ENCODE peak calls at places on chromosomes 12 and 14, in four cellular contexts. P is A549, H is K562, T is WTC11. K is an unnamed sample.

GRCh38 chr12:13165578-13166120 is 30.9 kb upstream of the EMP1 start:
- DNase-seq in T (no peak), P (peak), H (no peak), K (no peak)

GRCh38 chr12:5172886-5173285 is 129.2 kb downstream of the KCNA5 start:
- DNase-seq in T (no peak), H (no peak), P (no peak), K (no peak)

GRCh38 chr12:48980389-48980952 is 2.3 kb downstream of the WNT1 start:
- DNase-seq in P (peak), T (peak), H (no peak), K (no peak)

GRCh38 chr12:131929530-131930456 is 717 bp downstream of the PUS1 start:
- DNase-seq in H (peak), P (peak), T (peak), K (no peak)

GRCh38 chr14:56422703-56423213 is 156.8 kb upstream of the TMEM260 start:
- DNase-seq in T (peak), H (peak), P (peak), K (peak)

GRCh38 chr12:62250671-62251608 is 9.3 kb upstream of the USP15 start:
- DNase-seq in H (peak), T (no peak), P (no peak), K (no peak)

GRCh38 chr12:109928058-109928656 is 28.1 kb downstream of the TCHP start:
- DNase-seq in T (no peak), P (no peak), H (no peak), K (no peak)

GRCh38 chr14:90388437-90388836 is 8.4 kb upstream of the CALM1 start:
- DNase-seq in H (peak), T (peak), P (peak), K (no peak)

GRCh38 chr14:72618424-72618823 is 275.5 kb downstream of the DPF3 start:
- DNase-seq in H (no peak), P (no peak), T (no peak), K (no peak)

GRCh38 chr12:53674977-53675700 is 744 bp downstream of the ATP5MC2 start:
- DNase-seq in H (no peak), T (no peak), P (no peak), K (no peak)

GRCh38 chr12:53101266-53101665 is 2.0 kb upstream of the SOAT2 start:
- DNase-seq in T (no peak), P (no peak), H (no peak), K (no peak)

GRCh38 chr14:74655597-74656389 is 43.8 kb upstream of the LTBP2 start:
- DNase-seq in H (no peak), P (peak), T (no peak), K (no peak)

DNA sequence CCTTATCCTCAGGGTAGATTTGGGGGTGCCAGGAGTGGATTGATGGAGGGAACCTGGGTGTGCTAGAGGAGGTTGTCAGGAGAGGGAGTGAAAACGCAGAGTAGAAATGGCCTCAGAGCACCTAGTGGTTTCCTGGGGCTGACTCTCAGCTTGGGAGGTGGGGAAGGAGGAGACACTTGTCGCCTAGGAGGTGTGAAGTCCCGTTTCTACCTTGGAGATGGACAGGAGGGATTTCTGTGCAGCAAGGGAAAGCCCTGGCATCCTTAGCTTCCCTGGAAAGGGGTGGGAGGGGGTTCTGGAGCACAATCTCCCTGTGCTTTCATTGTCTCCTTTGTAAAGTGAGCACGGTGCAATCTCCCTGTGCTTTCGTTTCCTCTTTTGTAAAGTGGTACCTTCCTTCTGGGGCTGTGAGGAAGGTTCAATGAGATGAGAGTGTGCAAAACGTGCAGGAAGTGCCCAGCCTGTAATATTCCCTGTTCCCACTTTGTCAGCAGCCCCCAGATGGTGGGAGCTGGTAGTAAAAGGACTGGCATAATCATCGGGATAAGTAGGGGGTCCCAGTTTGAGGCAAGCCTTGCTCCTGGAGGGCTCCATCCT is 1.6 kb downstream of the OAS3 start:
- DNase-seq in H (no peak), T (no peak), P (no peak), K (no peak)
- TF ChIP-seq NR3C1 in H (no peak), T (no peak), P (no peak), K (no peak)

GRCh38 chr12:6468283-6468575 is 2.2 kb downstream of the VAMP1 start:
- DNase-seq in P (no peak), T (no peak), H (no peak), K (peak)
- TF ChIP-seq HMGXB4 in P (no peak), T (no peak), H (no peak), K (no peak)

DNA sequence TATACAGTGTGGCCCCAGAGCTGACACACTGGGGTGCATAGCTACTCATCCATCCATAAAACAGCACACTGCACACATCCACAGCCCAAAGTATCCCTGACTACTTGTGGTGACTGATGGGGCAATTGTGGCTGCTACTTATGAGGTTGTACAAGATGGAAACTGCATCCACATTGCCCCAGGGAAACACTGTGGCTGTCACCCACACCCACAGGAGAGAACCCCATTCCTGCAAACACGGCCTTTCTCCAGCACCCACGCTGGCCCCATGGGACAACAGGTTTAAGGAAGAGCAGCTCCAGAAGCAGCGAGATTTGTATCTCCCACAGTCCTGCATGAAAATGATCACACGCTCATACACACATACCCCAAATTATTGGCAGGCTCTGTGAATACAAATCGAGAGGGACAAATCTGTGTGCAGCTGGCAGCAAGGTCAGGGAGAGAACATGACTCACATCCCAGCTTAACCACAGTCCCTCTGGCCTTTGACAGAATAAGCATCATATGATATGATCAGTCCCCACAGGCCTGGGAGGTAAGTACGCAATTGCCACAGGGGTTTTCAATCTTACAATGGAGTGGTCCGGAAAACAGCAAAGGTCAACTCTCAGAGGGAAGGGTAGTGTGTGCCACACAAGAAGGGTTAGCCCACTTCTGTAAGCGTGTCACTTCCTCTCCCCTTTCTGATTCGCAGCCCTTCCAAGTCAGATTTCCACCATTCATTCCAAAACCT is 61.9 kb downstream of the ESR2 start:
- DNase-seq in P (no peak), T (no peak), H (no peak), K (no peak)
- TF ChIP-seq NR3C1 in P (no peak), T (no peak), H (no peak), K (no peak)

DNA sequence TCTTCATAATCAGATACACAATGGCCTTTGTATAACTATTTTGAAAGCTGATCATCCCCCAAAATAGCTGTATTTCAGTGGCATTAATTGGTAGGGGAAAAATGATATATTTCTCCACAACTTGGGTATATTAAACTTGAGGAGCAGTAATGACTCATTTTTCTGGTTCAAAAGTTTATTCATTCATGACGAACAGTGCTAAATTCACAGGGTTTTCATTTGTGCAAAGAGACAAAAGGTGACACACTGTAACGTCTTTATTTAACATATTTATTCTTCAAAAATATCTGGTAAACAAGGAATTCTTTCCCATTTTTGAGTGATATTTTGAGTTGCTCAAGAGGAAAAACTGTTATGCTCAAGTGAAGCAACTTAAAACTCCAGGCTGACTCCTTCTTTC is 415.5 kb upstream of the SOX5 start:
- DNase-seq in P (no peak), T (no peak), H (no peak), K (no peak)
- TF ChIP-seq HMGXB4 in P (no peak), T (no peak), H (no peak), K (no peak)

GRCh38 chr12:67919406-67919805 is 69.8 kb upstream of the IFNG-AS1 start:
- DNase-seq in H (no peak), P (no peak), T (no peak), K (no peak)
- TF ChIP-seq NR3C1 in H (no peak), P (no peak), T (no peak), K (no peak)

DNA sequence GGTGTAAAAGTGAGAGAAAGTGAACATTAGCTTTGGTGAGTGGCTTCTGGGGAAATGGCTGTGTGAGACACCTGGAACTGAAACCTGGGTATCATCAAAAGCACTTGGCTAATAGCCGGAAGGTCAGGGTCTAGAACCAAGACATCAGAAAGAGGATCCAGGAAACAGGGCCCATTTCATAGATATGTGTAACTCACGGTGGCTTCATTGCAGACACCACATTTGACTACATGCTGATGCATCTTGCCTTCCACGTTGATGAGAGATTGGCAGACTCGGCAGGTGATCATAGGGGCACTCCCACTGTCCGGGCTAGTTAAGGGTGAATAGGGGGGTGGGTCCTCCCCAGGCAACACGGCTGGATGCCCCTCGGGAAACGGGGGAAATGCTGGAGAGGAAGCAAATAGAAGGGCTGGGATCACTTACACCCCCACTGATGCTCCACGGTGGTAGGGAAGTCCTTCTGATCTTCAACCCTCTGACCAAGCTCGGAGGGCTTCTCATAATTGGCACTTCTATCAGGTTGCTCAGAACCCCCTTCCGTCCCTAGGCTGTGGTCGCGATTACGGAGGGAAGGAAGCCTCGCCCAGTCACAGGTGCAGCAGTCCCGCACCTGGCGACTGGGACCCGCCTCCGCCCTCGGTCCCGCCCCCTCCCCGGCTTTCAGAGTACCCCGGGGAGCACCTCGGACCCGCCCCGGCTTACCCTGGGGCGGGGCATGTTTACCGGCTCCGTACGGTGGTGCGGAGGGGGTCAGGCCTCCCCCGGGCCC is 590 bp downstream of the PIP4P1 start:
- DNase-seq in H (peak), P (no peak), T (peak), K (no peak)
- TF ChIP-seq HMGXB4 in H (no peak), P (no peak), T (no peak), K (no peak)

GRCh38 chr12:14663002-14663401 is 33.4 kb downstream of the GUCY2C start:
- DNase-seq in P (no peak), H (no peak), T (no peak), K (no peak)

GRCh38 chr12:14665354-14666348 is 30.7 kb downstream of the GUCY2C start:
- DNase-seq in P (peak), T (peak), H (peak), K (no peak)

GRCh38 chr12:14668591-14668990 is 27.8 kb downstream of the GUCY2C start:
- DNase-seq in T (no peak), H (no peak), P (no peak), K (no peak)

DNA sequence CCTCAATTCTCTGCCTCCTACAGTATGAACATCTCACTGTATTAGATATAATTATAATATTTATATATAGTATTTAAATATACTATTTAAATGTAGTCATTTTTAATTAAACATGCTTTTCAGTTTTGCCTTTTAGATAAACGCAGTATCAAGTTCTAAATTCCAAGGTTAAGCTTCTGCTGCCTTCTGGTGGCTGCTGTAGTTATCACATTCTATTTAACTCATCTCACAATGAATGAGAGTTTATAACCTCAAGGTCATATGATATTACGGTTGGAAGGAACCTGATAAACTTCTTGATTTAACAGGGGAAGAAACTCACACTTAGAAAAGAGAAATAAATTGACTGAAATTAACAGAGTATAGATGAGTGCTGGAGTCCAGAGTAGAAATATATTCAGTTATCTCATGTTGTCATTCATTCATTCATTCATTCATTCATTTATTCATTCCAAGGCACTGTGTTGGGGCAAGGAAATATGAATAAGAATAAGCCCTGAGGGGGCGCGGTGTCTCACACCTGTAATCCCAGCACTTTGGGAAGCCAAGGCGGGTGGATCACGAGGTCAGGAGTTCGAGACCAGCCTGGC is 31.9 kb downstream of the GUCY2C start:
- DNase-seq in T (no peak), H (peak), P (peak), K (peak)
- TF ChIP-seq NR3C1 in T (no peak), H (no peak), P (no peak), K (no peak)